ENCODE peak calls at places on chromosomes 5 and 9, in five cellular contexts. C, E, K, B and M are unnamed samples.
A peak's percentile ranks its signal among the peaks of the same experiment; 100 is the strongest.

GRCh38 chr5:128469924-128470323 is 68.1 kb downstream of the FBN2 start:
- DNase-seq in K (no peak), B (no peak), C (no peak), E (no peak), M (no peak)

GRCh38 chr9:21994526-21994995 is at the start of gene CDKN2B-AS1:
- DNase-seq in K (peak; percentile 77), E (peak; percentile 59), C (no peak), B (peak; percentile 80), M (no peak)

GRCh38 chr5:51279983-51280382 is 103.3 kb upstream of the ISL1 start:
- DNase-seq in K (no peak), B (no peak), C (no peak), E (no peak), M (no peak)

GRCh38 chr5:123089572-123089970 is 530 bp downstream of the PRDM6 start:
- DNase-seq in C (no peak), B (no peak), K (no peak), E (no peak), M (no peak)

GRCh38 chr9:70093944-70094343 is 50.3 kb downstream of the MAMDC2 start:
- DNase-seq in B (no peak), E (no peak), K (no peak), C (no peak), M (no peak)

GRCh38 chr9:133949486-133950061 is 42.5 kb downstream of the VAV2 start:
- DNase-seq in B (no peak), K (no peak), E (no peak), C (no peak), M (no peak)

GRCh38 chr5:172903790-172904189 is 55.4 kb upstream of the RPL26L1 start:
- DNase-seq in E (peak; percentile 76), K (peak; percentile 86), B (no peak), C (peak; percentile 87), M (no peak)

GRCh38 chr9:94921072-94921471 is 194.6 kb downstream of the AOPEP start:
- DNase-seq in B (no peak), C (no peak), K (no peak), E (no peak), M (no peak)

GRCh38 chr9:6218099-6218502 is 2.5 kb downstream of the IL33 start:
- DNase-seq in K (no peak), C (no peak), B (no peak), E (no peak), M (no peak)

GRCh38 chr5:141713616-141714309 is 31.7 kb upstream of the ARAP3 start:
- DNase-seq in B (no peak), K (no peak), C (no peak), E (no peak), M (no peak)

GRCh38 chr9:27572566-27572917 is 739 bp downstream of the C9orf72 start:
- DNase-seq in K (peak; percentile 86), E (no peak), C (no peak), B (peak; percentile 84), M (peak; percentile 41)

GRCh38 chr9:92966518-92966800 is 19.1 kb downstream of the FGD3 start:
- DNase-seq in C (no peak), K (peak; percentile 43), B (peak; percentile 54), E (no peak), M (no peak)

DNA sequence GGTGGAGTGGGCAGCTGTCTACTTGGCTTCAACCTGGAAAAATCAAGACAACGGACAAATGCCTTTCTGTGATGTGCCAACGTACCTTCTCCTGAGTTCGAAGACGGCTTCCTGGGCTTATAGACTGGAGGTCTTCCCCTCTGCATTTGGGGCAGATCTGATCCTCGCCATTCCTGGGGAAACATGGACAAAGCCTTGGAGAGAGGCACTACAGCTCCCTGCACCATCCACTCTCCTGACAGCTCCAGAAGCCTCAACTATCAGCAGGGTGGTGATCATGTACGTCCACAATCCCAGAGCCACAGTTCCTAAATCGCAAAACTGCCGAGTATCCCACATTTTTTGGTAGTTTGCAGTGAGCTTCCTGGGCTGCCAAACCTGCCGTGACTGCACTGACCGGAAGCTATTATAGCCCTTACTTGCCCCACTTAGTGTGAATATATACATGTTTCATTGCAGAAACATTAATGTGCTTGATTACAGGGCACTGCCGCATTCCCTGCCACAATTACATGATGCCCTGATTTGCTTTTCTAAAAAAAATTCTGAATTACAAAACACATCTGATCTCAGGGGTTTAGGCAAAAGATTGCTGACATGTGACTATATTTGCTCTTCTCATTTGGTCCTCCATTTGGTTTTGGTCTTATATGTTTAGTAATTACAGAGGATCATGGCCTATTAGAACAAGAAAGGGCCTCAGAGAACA is 2.8 kb downstream of the TRAF1 start:
- DNase-seq in B (no peak), C (no peak), E (no peak), K (peak; percentile 38), M (no peak)
- H3K4me3 ChIP-seq in B (peak overlapping the region; percentile 96), C (no peak overlapping the region), E (no peak overlapping the region), K (no peak overlapping the region), M (no peak overlapping the region)

GRCh38 chr9:91276513-91276912 is 85.2 kb downstream of the AUH start:
- DNase-seq in C (no peak), B (no peak), K (no peak), E (no peak), M (no peak)

GRCh38 chr9:91275641-91276040 is 86.1 kb downstream of the AUH start:
- DNase-seq in C (no peak), B (no peak), E (no peak), K (no peak), M (no peak)

GRCh38 chr9:91279296-91280204 is 82.2 kb downstream of the AUH start:
- DNase-seq in K (no peak), E (no peak), B (no peak), C (no peak), M (no peak)

GRCh38 chr9:91273853-91274552 is 87.7 kb downstream of the AUH start:
- DNase-seq in K (no peak), C (no peak), E (no peak), B (peak; percentile 29), M (no peak)

GRCh38 chr9:91274950-91275349 is 86.8 kb downstream of the AUH start:
- DNase-seq in C (no peak), E (no peak), K (no peak), B (no peak), M (no peak)
- H3K4me3 ChIP-seq in C (no peak overlapping the region), E (no peak overlapping the region), K (no peak overlapping the region), B (no peak overlapping the region), M (no peak overlapping the region)

GRCh38 chr9:1058826-1059225 is 8.7 kb downstream of the DMRT2 start:
- DNase-seq in K (no peak), C (no peak), B (no peak), E (no peak), M (no peak)
- H3K4me3 ChIP-seq in K (no peak overlapping the region), C (no peak overlapping the region), B (no peak overlapping the region), E (no peak overlapping the region), M (no peak overlapping the region)

GRCh38 chr9:117718701-117719100 is 14.5 kb downstream of the TLR4 start:
- DNase-seq in B (no peak), C (no peak), E (no peak), K (no peak), M (no peak)
- H3K4me3 ChIP-seq in B (no peak overlapping the region), C (no peak overlapping the region), E (no peak overlapping the region), K (no peak overlapping the region), M (no peak overlapping the region)

DNA sequence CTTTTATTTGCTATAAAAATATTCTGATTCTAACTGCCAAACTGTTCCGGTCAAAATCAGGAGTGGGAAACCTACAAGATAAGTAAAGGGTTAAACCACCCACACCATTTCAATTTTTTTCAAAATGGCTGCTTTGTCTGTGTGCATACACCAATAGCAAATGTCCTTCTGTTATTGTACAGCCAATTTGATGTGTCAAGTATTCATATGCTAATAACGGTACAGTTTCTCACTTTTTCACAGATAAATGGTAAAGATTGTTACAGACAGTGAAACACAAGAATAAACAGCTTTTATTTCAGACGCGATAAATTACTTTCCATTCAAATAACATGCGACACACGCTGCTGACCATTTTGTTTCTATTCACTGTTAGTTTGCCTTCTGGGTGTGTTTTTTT is 215.7 kb upstream of the TMEM161B start:
- DNase-seq in C (no peak), E (no peak), K (no peak), B (no peak), M (no peak)
- H3K4me3 ChIP-seq in C (no peak overlapping the region), E (no peak overlapping the region), K (no peak overlapping the region), B (no peak overlapping the region), M (no peak overlapping the region)

DNA sequence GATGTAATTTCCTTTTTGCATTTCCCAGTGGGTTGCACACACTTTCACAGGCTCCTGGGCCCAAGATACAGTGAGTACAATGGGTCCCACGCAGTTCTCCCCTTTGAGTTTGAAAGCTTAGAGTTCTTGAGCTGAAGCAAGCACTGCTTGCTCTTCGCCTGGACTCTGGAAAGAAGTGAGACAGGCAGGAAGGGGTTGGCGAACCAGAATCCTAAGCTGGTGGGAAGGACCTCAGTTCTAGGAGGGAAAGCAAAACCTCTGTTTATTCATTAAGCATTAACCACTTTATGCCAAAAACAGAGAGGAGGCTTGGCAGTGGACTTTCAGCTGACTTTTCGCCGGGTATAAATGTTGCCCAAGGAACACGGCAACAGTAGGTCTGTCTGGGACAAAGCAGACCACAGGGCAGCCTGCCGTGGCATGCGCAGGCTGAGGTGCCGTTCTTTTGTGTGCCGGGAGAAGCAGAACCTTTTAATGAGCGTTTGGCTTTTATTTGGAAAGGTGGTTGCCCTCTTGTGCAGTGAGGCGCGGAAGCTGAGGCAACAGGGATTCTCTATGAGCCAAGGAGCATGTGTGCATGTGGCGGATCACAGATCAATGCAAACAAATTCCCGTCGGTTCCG is 239.9 kb upstream of the PANK3 start:
- DNase-seq in K (no peak), C (no peak), E (no peak), B (no peak), M (no peak)
- H3K4me3 ChIP-seq in K (no peak overlapping the region), C (no peak overlapping the region), E (no peak overlapping the region), B (no peak overlapping the region), M (no peak overlapping the region)

GRCh38 chr5:81965510-81965909 is 6.3 kb upstream of the ATG10 start:
- DNase-seq in C (no peak), K (no peak), E (no peak), B (no peak), M (no peak)
- H3K4me3 ChIP-seq in C (no peak overlapping the region), K (no peak overlapping the region), E (no peak overlapping the region), B (no peak overlapping the region), M (no peak overlapping the region)

DNA sequence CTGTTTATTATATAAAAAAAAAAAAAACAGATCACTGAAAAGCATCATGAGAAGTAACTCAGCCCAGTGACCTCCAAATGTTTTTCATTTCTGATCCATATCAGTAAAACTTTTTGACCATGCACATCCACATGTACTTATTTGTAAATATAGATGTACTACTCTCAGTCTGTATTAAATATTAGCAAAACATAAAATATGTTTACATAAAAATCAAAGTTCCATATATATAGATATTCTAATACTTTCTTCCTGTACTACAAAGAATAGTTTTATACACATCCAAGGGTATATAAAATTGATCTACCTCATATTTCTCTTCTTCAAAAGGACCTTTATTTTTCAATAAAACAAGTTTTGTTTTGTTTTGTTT is 309.1 kb downstream of the RAB3C start:
- DNase-seq in C (no peak), B (no peak), K (no peak), E (no peak), M (no peak)
- H3K4me3 ChIP-seq in C (no peak overlapping the region), B (no peak overlapping the region), K (no peak overlapping the region), E (no peak overlapping the region), M (no peak overlapping the region)